ENCODE peak calls at places on chromosome 10, in four cellular contexts. V, P, Q and K are unnamed samples.

GRCh38 chr10:56567580-56567979 is 206.5 kb upstream of the ZWINT start:
- DNase-seq in P (no peak), V (no peak), Q (no peak), K (no peak)

GRCh38 chr10:90561666-90562065 is 296.2 kb downstream of the HTR7 start:
- DNase-seq in P (no peak), Q (no peak), V (no peak), K (no peak)

GRCh38 chr10:106467506-106467905 is 697.0 kb downstream of the SORCS1 start:
- DNase-seq in Q (no peak), P (peak; percentile 1), V (no peak), K (no peak)

GRCh38 chr10:92699518-92700272 is 9.9 kb downstream of the HHEX start:
- DNase-seq in P (peak; percentile 42), Q (peak; percentile 87), V (no peak), K (no peak)

GRCh38 chr10:129586897-129587443 is 119.9 kb downstream of the MGMT start:
- DNase-seq in V (no peak), Q (no peak), P (peak; percentile 1), K (no peak)

GRCh38 chr10:65083222-65083621 is 1562.0 kb downstream of the REEP3 start:
- DNase-seq in P (no peak), V (no peak), Q (no peak), K (no peak)

GRCh38 chr10:126171555-126171954 is 216.7 kb downstream of the ADAM12 start:
- DNase-seq in P (peak; percentile 79), Q (no peak), V (no peak), K (no peak)

GRCh38 chr10:91210014-91210413 is 10.4 kb upstream of the PCGF5 start:
- DNase-seq in Q (no peak), P (no peak), V (no peak), K (no peak)

GRCh38 chr10:33129181-33129928 is 171.3 kb upstream of the ITGB1 start:
- DNase-seq in Q (no peak), V (no peak), P (peak; percentile 95), K (no peak)

GRCh38 chr10:60495357-60495756 is 105.7 kb upstream of the ANK3 start:
- DNase-seq in Q (no peak), V (no peak), P (peak; percentile 28), K (no peak)
- TF ChIP-seq CTCF in Q (no peak), V (no peak), P (no peak), K (no peak)

DNA sequence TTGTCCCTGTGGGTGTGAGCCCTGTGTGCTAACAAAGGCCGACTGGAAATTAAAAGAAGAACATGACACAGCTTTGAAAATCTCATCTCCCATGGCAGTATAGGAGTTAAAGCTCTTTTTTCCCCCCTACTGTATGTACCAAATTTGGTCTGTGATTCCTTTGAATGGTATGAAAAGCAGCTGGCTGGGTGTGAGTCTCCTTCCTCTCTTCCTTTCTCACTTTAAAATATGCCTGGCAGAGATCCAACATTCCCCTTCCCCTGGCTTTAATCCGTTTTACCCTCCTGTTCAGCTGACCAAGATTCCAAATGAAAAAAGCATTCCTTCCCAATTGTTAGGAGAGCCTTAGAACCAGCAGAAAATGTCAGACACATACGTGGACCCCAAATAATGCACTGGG is 225.0 kb upstream of the CELF2 start:
- DNase-seq in V (no peak), Q (no peak), P (peak; percentile 86), K (no peak)
- TF ChIP-seq POLR2A in V (no peak), Q (no peak), P (no peak), K (no peak)

GRCh38 chr10:73967022-73967429 is 30.9 kb upstream of the VCL start:
- DNase-seq in V (no peak), P (no peak), Q (no peak), K (no peak)

GRCh38 chr10:73964743-73965142 is 33.2 kb upstream of the VCL start:
- DNase-seq in P (no peak), Q (no peak), V (no peak), K (no peak)

GRCh38 chr10:73968101-73968515 is 29.8 kb upstream of the VCL start:
- DNase-seq in P (no peak), V (no peak), Q (no peak), K (no peak)

GRCh38 chr10:73967544-73967943 is 30.4 kb upstream of the VCL start:
- DNase-seq in P (no peak), Q (no peak), V (no peak), K (no peak)

DNA sequence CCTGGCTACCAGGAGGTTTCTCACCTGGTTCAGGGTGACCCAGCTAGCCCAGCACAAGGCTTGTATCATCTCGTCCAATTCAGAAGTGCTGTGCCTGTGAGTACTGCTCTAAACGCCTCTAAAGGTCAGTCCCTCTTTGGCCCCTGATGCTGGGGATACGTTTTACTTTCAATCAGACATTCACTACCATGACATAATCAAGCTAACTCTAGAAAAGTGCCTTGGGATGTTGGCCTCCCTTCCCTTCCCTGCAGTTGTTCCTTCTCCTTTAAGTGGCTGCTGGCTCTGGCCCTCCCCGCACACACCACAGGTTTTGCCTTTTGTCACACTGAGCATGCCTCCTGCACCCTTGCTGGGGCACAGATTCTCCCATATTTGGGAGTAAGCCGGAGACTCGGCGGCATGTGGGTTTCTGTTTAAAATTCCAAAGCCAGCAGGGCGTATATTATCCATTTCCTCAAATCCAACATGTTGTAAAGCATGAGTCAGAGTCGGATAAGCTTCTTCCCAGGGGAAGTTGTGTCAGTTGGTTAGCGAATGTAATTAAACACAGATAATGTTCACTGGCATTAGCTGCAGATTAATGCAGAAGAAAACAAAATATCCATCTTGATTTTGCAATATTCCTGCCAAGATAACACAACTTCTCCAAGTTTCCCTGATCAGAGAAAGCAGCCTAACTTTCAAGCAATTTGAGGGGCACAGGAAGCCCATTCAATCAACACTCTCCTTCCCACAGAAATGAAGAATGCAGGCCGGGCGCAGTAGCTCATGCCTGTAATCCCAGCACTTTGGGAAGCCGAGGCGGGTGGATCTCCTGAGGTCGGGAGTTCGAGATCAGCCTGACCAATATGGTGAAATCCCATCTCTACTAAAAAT is 31.8 kb upstream of the VCL start:
- DNase-seq in V (peak; percentile 97), Q (no peak), P (peak; percentile 99), K (peak; percentile 69)
- TF ChIP-seq CTCF in V (no peak), Q (no peak), P (no peak), K (no peak)

GRCh38 chr10:102819054-102819453 is 18.2 kb downstream of the CYP17A1 start:
- DNase-seq in Q (no peak), V (peak; percentile 82), P (no peak), K (no peak)

GRCh38 chr10:102814456-102814871 is 22.7 kb downstream of the CYP17A1 start:
- DNase-seq in Q (no peak), P (peak; percentile 40), V (no peak), K (peak; percentile 39)

GRCh38 chr10:102814873-102815661 is 22.1 kb downstream of the CYP17A1 start:
- DNase-seq in P (peak; percentile 68), Q (peak; percentile 79), V (peak; percentile 93), K (peak; percentile 51)

GRCh38 chr10:102815790-102816549 is 21.2 kb downstream of the CYP17A1 start:
- DNase-seq in V (peak; percentile 87), Q (no peak), P (peak; percentile 96), K (no peak)

GRCh38 chr10:102817175-102817574 is 20.0 kb downstream of the CYP17A1 start:
- DNase-seq in P (no peak), Q (no peak), V (no peak), K (no peak)
- TF ChIP-seq POLR2A in P (no peak), Q (no peak), V (no peak), K (no peak)

GRCh38 chr10:124637091-124637700 is 107.0 kb downstream of the FAM53B start:
- DNase-seq in P (no peak), Q (peak; percentile 80), V (no peak), K (no peak)

GRCh38 chr10:124637746-124638145 is 106.4 kb downstream of the FAM53B start:
- DNase-seq in Q (peak; percentile 60), V (no peak), P (no peak), K (no peak)

GRCh38 chr10:124639646-124640045 is 104.5 kb downstream of the FAM53B start:
- DNase-seq in V (no peak), Q (peak; percentile 62), P (no peak), K (no peak)

GRCh38 chr10:124639206-124639605 is 105.0 kb downstream of the FAM53B start:
- DNase-seq in P (no peak), Q (peak; percentile 62), V (no peak), K (no peak)

DNA sequence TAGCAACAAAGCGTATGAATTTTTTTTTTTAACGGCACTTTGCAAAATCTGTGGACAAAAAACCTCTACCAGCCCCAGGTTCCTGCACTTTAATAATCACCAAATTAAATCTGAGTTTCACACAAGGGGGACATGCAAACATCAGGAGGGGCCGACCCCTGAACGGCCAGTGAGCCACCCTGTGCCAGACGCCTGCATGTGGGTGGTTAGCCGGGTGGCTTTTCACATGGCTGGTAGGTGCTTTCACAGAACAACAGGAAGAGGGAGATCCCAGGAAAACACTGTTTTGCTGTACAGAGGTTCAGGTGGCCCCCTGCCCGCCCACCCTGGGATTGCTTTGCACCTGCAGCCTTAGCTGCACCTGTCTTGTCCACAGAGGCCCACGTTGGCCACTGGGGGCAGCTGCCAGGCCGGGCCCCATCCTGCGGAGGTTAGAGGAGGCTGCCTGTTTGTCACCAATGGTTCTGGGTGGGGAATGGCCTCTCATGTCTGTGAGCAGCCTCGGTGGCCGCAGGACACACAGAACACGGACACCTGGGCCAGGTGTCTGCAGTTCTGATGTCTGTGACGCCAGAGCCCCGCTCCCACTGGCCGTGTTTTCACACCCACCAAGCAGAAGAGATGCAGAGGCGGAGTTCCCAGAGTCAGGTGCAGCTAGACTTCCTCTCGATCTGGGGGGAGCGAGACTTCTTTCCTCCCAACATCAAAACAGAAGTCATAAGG is 107.7 kb downstream of the FAM53B start:
- DNase-seq in P (no peak), V (no peak), Q (peak; percentile 84), K (no peak)
- TF ChIP-seq CTCF in P (no peak), V (no peak), Q (no peak), K (no peak)